ENCODE peak calls at places on chromosome 15, in four cellular contexts. G, Z, K and Y are unnamed samples.

GRCh38 chr15:101114146-101114545 is 137.7 kb downstream of the CHSY1 start:
- DNase-seq in G (no peak), Z (no peak), K (no peak), Y (no peak)

GRCh38 chr15:81908111-81908510 is 137.7 kb downstream of the MEX3B start:
- DNase-seq in G (no peak), Z (no peak), K (no peak), Y (no peak)

GRCh38 chr15:76343313-76343996 is 6.9 kb downstream of the ISL2 start:
- DNase-seq in G (no peak), Z (no peak), K (no peak), Y (no peak)

GRCh38 chr15:68277131-68277604 is 377 bp upstream of the FEM1B start:
- DNase-seq in G (peak), Z (peak), K (peak), Y (no peak)

GRCh38 chr15:55358471-55358870 is 39.4 kb downstream of the PIGB start:
- DNase-seq in G (no peak), Z (no peak), K (no peak), Y (no peak)

GRCh38 chr15:66654718-66655375 is 47.2 kb upstream of the SMAD6 start:
- DNase-seq in G (peak), Z (no peak), K (peak), Y (no peak)

GRCh38 chr15:69704685-69705084 is 252.1 kb downstream of the RPLP1 start:
- DNase-seq in G (no peak), Z (no peak), K (no peak), Y (no peak)

GRCh38 chr15:25832158-25832557 is 31.0 kb downstream of the ATP10A start:
- DNase-seq in G (peak), Z (peak), K (no peak), Y (no peak)

GRCh38 chr15:40567111-40567510 is 2.0 kb upstream of the RPUSD2 start:
- DNase-seq in G (peak), Z (peak), K (no peak), Y (no peak)

GRCh38 chr15:41490355-41490754 is 3.3 kb upstream of the ITPKA start:
- DNase-seq in G (peak), Z (peak), K (peak), Y (no peak)

GRCh38 chr15:50933353-50933752 is 24.9 kb downstream of the AP4E1 start:
- DNase-seq in G (no peak), Z (no peak), K (no peak), Y (no peak)

GRCh38 chr15:70437882-70438331 is 325.5 kb downstream of the UACA start:
- DNase-seq in G (no peak), Z (no peak), K (no peak), Y (no peak)

GRCh38 chr15:62611002-62611401 is 431.5 kb upstream of the TPM1 start:
- DNase-seq in G (no peak), Z (no peak), K (no peak), Y (no peak)

GRCh38 chr15:81939604-81940440 is 106.0 kb downstream of the MEX3B start:
- DNase-seq in G (peak), Z (peak), K (peak), Y (no peak)

GRCh38 chr15:68312701-68313204 is 35.2 kb downstream of the FEM1B start:
- DNase-seq in G (no peak), Z (no peak), K (no peak), Y (peak)

GRCh38 chr15:66761723-66762595 is 59.9 kb downstream of the SMAD6 start:
- DNase-seq in G (no peak), Z (peak), K (no peak), Y (no peak)

GRCh38 chr15:39597336-39597735 is 16.5 kb downstream of the THBS1 start:
- DNase-seq in G (no peak), Z (no peak), K (no peak), Y (no peak)

GRCh38 chr15:40782609-40783227 is 12.9 kb downstream of the C15orf62 start:
- DNase-seq in G (peak), Z (no peak), K (no peak), Y (peak)

GRCh38 chr15:77497942-77498361 is 77.3 kb downstream of the HMG20A start:
- DNase-seq in G (no peak), Z (no peak), K (no peak), Y (peak)